ENCODE peak calls at places on chromosome 9, in six cellular contexts. Y is K562, T is A549, Z is HepG2, N is GM12878, I is endothelial cell of umbilical vein. P is an unnamed sample.

GRCh38 chr9:14307989-14308750 is 5.8 kb downstream of the NFIB start:
- DNase-seq in Z (no peak), Y (no peak), I (no peak), T (no peak), N (no peak), P (no peak)

GRCh38 chr9:119544492-119544891 is 175.3 kb upstream of the BRINP1 start:
- DNase-seq in Z (no peak), T (no peak), N (no peak), Y (no peak), I (no peak), P (no peak)

GRCh38 chr9:97046228-97046627 is 7.3 kb upstream of the CTSV start:
- DNase-seq in N (no peak), Z (peak), T (peak), Y (no peak), I (no peak), P (no peak)

GRCh38 chr9:15570769-15571168 is 17.9 kb downstream of the CCDC171 start:
- DNase-seq in I (no peak), N (no peak), Y (no peak), T (no peak), Z (no peak), P (no peak)

GRCh38 chr9:95954940-95955339 is 79.4 kb downstream of the ERCC6L2 start:
- DNase-seq in N (no peak), Z (no peak), I (no peak), Y (no peak), T (no peak), P (no peak)

GRCh38 chr9:114910541-114910940 is 19.9 kb downstream of the TNFSF8 start:
- DNase-seq in N (no peak), Y (no peak), T (no peak), Z (no peak), I (no peak), P (no peak)

GRCh38 chr9:19286634-19287188 is 56.2 kb downstream of the DENND4C start:
- DNase-seq in I (peak), Z (peak), N (no peak), Y (no peak), T (peak), P (no peak)

GRCh38 chr9:134940236-134941208 is 22.8 kb upstream of the FCN1 start:
- DNase-seq in N (no peak), T (no peak), Y (no peak), Z (no peak), I (no peak), P (no peak)

GRCh38 chr9:68981825-68982224 is 32.1 kb downstream of the PRKACG start:
- DNase-seq in T (no peak), Y (no peak), I (no peak), N (peak), Z (no peak), P (peak)

GRCh38 chr9:124522121-124523098 is 15.2 kb upstream of the NR5A1 start:
- DNase-seq in N (no peak), Z (no peak), I (no peak), Y (no peak), T (peak), P (no peak)

GRCh38 chr9:133572821-133573361 is 36.3 kb downstream of the FAM163B start:
- DNase-seq in T (no peak), N (no peak), Y (no peak), I (no peak), Z (no peak), P (no peak)
- TF ChIP-seq MAX in T (no peak), N (no peak), Y (no peak), I (no peak), Z (no peak), P (no peak)

DNA sequence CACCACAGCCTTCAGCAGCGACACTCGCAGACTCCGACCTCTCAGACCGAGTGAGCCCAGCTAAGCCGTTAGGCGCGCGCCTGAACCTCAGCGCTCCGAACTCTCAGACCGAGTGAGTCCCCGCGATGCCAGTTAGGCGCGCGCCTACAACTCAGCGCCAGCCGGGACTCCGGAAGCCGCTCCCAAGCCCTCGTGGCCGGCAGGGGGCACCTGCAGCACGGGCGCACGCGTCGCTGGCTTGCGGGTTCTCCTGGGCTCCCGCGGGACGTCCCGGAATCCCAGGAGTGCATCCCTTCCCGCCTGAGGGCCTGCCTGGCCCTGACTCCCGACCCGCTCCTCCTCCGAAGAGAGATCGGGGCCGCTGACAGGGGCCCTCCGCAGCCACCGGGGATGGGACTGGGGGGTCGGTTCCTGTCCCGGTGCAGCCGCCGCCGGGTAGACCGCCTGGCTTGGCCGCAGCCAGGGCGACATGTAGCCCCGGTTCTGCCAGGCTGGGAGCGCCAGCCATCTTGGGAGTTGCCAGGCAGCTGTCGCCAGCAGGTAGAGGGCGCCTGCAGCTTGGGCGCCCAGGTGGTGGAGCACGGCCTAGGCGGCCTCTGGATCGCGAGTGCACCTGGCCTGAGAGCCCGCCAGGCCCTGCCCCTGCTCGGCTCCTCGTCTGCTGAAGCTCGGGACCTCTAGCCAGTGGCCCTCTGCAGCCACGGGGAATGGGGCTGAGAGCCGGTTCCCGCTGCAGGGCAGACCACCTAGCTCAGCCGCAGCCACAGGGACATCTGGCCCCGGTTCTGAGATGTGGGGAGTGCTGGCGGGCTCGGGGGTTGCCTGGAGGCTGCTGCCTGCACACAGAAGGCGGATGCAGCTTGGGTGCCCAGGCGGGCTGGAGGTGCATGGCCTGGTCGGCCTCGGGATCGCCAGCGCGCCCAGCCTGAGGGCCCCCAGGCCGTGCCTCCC is at the start of gene ANKRD18A:
- DNase-seq in T (peak), Z (peak), N (no peak), I (peak), Y (no peak), P (peak)
- TF ChIP-seq CTCF in T (peak), Z (peak), N (peak), I (peak), Y (no peak), P (peak)

GRCh38 chr9:79526149-79526672 is 45.6 kb upstream of the TLE4 start:
- DNase-seq in T (no peak), Y (no peak), I (no peak), Z (no peak), N (peak), P (no peak)

GRCh38 chr9:79522793-79523192 is 49.0 kb upstream of the TLE4 start:
- DNase-seq in N (no peak), I (no peak), Y (no peak), Z (no peak), T (no peak), P (no peak)

GRCh38 chr9:79524266-79524665 is 47.5 kb upstream of the TLE4 start:
- DNase-seq in T (no peak), Y (no peak), I (no peak), Z (no peak), N (no peak), P (no peak)
- TF ChIP-seq MYC in T (no peak), Y (no peak), I (no peak), Z (no peak), N (no peak), P (no peak)

DNA sequence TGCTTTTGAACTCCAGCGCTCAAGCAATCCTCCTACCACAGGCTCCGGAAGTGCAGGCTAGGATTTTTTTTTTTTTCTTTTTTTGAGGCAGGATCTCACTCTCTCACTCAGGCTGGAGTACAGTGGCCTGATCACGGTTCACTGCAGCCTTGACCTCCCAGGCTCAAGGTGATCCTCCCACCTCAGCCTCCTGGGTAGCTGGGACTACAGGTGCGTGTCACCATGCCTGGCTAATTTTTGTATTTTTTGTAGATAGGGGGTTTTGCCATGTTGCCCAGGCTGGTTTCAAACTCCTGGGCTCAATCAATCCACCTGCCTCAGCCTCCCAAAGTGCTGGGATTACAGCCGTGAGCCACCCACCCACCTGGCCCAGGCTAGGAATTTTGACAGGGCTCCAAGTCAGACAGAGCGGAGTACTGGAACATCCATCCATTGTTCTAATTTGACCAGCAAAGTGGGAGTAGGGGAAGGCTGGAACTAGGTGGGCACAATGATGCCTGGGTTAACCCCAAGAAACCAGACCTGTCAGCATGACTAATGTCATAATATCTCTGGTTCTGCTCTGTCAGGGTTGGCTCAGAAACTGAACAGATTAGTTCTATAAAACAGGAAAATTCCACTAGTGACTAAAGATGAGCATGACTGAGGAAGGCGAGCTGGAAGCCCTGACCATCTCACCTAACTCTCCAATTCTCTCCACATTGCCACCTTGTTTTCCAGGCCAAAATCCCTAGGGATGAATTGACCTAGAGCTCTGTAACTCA is 9.2 kb downstream of the ZBTB5 start:
- DNase-seq in T (no peak), N (no peak), Y (no peak), I (no peak), Z (no peak), P (no peak)
- TF ChIP-seq MAX in T (no peak), N (no peak), Y (no peak), I (no peak), Z (no peak), P (no peak)

DNA sequence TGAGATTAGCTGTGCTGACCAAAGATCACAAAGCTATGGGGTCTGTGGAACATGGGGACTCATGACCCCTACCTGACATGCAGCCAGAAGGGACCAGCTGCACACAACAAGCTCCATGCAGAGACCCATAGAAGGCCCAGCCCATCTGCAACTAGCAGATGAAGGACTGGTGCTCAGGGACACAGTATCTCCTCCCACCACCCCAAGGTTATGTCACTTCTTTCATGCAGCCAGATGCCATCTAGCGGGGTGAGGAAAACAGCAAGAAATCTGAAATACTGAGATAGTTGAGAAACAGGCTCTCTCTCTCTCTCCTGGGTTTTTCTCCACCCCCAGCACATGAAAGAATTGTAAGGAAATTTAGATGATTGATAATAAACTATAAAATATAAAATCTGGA is 161.3 kb upstream of the DAPK1 start:
- DNase-seq in I (no peak), N (no peak), T (peak), Y (peak), Z (peak), P (peak)
- TF ChIP-seq CTCF in I (no peak), N (no peak), T (no peak), Y (no peak), Z (peak), P (peak)

P was measured in NB4.